ENCODE peak calls at places on chromosome 14, in six cellular contexts. One of them, this sample, is unnamed.

GRCh38 chr14:91456283-91456682 is 38.7 kb upstream of the CCDC88C start:
- DNase-seq in H9: no peak
- DNase-seq in thoracic aorta: no peak
- DNase-seq in dorsolateral prefrontal cortex: no peak
- DNase-seq in uterus: no peak
- DNase-seq in GM13977: no peak
- DNase-seq in this sample: no peak

GRCh38 chr14:81565441-81566290 is 32.0 kb upstream of the SEL1L start:
- DNase-seq in H9: no peak
- DNase-seq in thoracic aorta: no peak
- DNase-seq in dorsolateral prefrontal cortex: no peak
- DNase-seq in uterus: no peak
- DNase-seq in GM13977: peak
- DNase-seq in this sample: peak

GRCh38 chr14:46051801-46052200 is 599.8 kb downstream of the RPL10L start:
- DNase-seq in H9: no peak
- DNase-seq in thoracic aorta: no peak
- DNase-seq in dorsolateral prefrontal cortex: no peak
- DNase-seq in uterus: no peak
- DNase-seq in GM13977: no peak
- DNase-seq in this sample: no peak

GRCh38 chr14:89144642-89145041 is 272.4 kb downstream of the FOXN3 start:
- DNase-seq in H9: no peak
- DNase-seq in thoracic aorta: no peak
- DNase-seq in dorsolateral prefrontal cortex: no peak
- DNase-seq in uterus: no peak
- DNase-seq in GM13977: no peak
- DNase-seq in this sample: no peak

GRCh38 chr14:98947911-98948595 is 323.9 kb downstream of the BCL11B start:
- DNase-seq in H9: no peak
- DNase-seq in thoracic aorta: no peak
- DNase-seq in dorsolateral prefrontal cortex: no peak
- DNase-seq in uterus: no peak
- DNase-seq in GM13977: no peak
- DNase-seq in this sample: no peak

GRCh38 chr14:97878727-97879126 is 1081.5 kb downstream of the VRK1 start:
- DNase-seq in H9: no peak
- DNase-seq in thoracic aorta: no peak
- DNase-seq in dorsolateral prefrontal cortex: no peak
- DNase-seq in uterus: peak
- DNase-seq in GM13977: no peak
- DNase-seq in this sample: no peak

GRCh38 chr14:51155331-51155730 is 60.4 kb upstream of the TRIM9 start:
- DNase-seq in H9: no peak
- DNase-seq in thoracic aorta: no peak
- DNase-seq in dorsolateral prefrontal cortex: no peak
- DNase-seq in uterus: no peak
- DNase-seq in GM13977: no peak
- DNase-seq in this sample: no peak

GRCh38 chr14:105395538-105395854 is 2.8 kb upstream of the TEX22 start:
- DNase-seq in H9: no peak
- DNase-seq in thoracic aorta: no peak
- DNase-seq in dorsolateral prefrontal cortex: no peak
- DNase-seq in uterus: no peak
- DNase-seq in GM13977: no peak
- DNase-seq in this sample: no peak

GRCh38 chr14:91380610-91381371 is 36.8 kb downstream of the CCDC88C start:
- DNase-seq in H9: no peak
- DNase-seq in thoracic aorta: no peak
- DNase-seq in dorsolateral prefrontal cortex: no peak
- DNase-seq in uterus: peak
- DNase-seq in GM13977: no peak
- DNase-seq in this sample: no peak

GRCh38 chr14:24857277-24857676 is 192.7 kb downstream of the STXBP6 start:
- DNase-seq in H9: no peak
- DNase-seq in thoracic aorta: no peak
- DNase-seq in dorsolateral prefrontal cortex: no peak
- DNase-seq in uterus: no peak
- DNase-seq in GM13977: no peak
- DNase-seq in this sample: no peak

GRCh38 chr14:56733396-56733795 is 76.9 kb downstream of the OTX2 start:
- DNase-seq in H9: peak
- DNase-seq in thoracic aorta: no peak
- DNase-seq in dorsolateral prefrontal cortex: no peak
- DNase-seq in uterus: no peak
- DNase-seq in GM13977: no peak
- DNase-seq in this sample: no peak

GRCh38 chr14:83164591-83164990 is 1630.9 kb upstream of the SEL1L start:
- DNase-seq in H9: no peak
- DNase-seq in thoracic aorta: no peak
- DNase-seq in dorsolateral prefrontal cortex: no peak
- DNase-seq in uterus: no peak
- DNase-seq in GM13977: no peak
- DNase-seq in this sample: no peak

GRCh38 chr14:104554608-104555401 is 24.8 kb upstream of the C14orf180 start:
- DNase-seq in H9: no peak
- DNase-seq in thoracic aorta: no peak
- DNase-seq in dorsolateral prefrontal cortex: no peak
- DNase-seq in uterus: no peak
- DNase-seq in GM13977: no peak
- DNase-seq in this sample: no peak

GRCh38 chr14:105092912-105093425 is 27.7 kb upstream of the GPR132 start:
- DNase-seq in H9: peak
- DNase-seq in thoracic aorta: no peak
- DNase-seq in dorsolateral prefrontal cortex: peak
- DNase-seq in uterus: peak
- DNase-seq in GM13977: peak
- DNase-seq in this sample: peak

GRCh38 chr14:65502676-65503124 is 90.2 kb downstream of the FUT8 start:
- DNase-seq in H9: no peak
- DNase-seq in thoracic aorta: no peak
- DNase-seq in dorsolateral prefrontal cortex: no peak
- DNase-seq in uterus: no peak
- DNase-seq in GM13977: no peak
- DNase-seq in this sample: peak

GRCh38 chr14:32657081-32657480 is 281.6 kb upstream of the NPAS3 start:
- DNase-seq in H9: no peak
- DNase-seq in thoracic aorta: peak
- DNase-seq in dorsolateral prefrontal cortex: peak
- DNase-seq in uterus: no peak
- DNase-seq in GM13977: no peak
- DNase-seq in this sample: peak

GRCh38 chr14:32724864-32725550 is 213.7 kb upstream of the NPAS3 start:
- DNase-seq in H9: no peak
- DNase-seq in thoracic aorta: no peak
- DNase-seq in dorsolateral prefrontal cortex: no peak
- DNase-seq in uterus: no peak
- DNase-seq in GM13977: no peak
- DNase-seq in this sample: no peak

GRCh38 chr14:60867503-60868172 is 113.2 kb downstream of the TRMT5 start:
- DNase-seq in H9: no peak
- DNase-seq in thoracic aorta: no peak
- DNase-seq in dorsolateral prefrontal cortex: no peak
- DNase-seq in uterus: no peak
- DNase-seq in GM13977: no peak
- DNase-seq in this sample: no peak

GRCh38 chr14:59582161-59582560 is 5.5 kb upstream of the CCDC175 start:
- DNase-seq in H9: no peak
- DNase-seq in thoracic aorta: no peak
- DNase-seq in dorsolateral prefrontal cortex: peak
- DNase-seq in uterus: no peak
- DNase-seq in GM13977: no peak
- DNase-seq in this sample: no peak

GRCh38 chr14:75025082-75025481 is 22.4 kb downstream of the EIF2B2 start:
- DNase-seq in H9: no peak
- DNase-seq in thoracic aorta: no peak
- DNase-seq in dorsolateral prefrontal cortex: no peak
- DNase-seq in uterus: no peak
- DNase-seq in GM13977: no peak
- DNase-seq in this sample: no peak

GRCh38 chr14:36647827-36648753 is 13.6 kb upstream of the PAX9 start:
- DNase-seq in H9: peak
- DNase-seq in thoracic aorta: no peak
- DNase-seq in dorsolateral prefrontal cortex: no peak
- DNase-seq in uterus: no peak
- DNase-seq in GM13977: peak
- DNase-seq in this sample: no peak

GRCh38 chr14:87430810-87431209 is 562.2 kb downstream of the GALC start:
- DNase-seq in H9: no peak
- DNase-seq in thoracic aorta: no peak
- DNase-seq in dorsolateral prefrontal cortex: no peak
- DNase-seq in uterus: no peak
- DNase-seq in GM13977: no peak
- DNase-seq in this sample: no peak

GRCh38 chr14:71594828-71595227 is 337.4 kb upstream of the RGS6 start:
- DNase-seq in H9: no peak
- DNase-seq in thoracic aorta: no peak
- DNase-seq in dorsolateral prefrontal cortex: no peak
- DNase-seq in uterus: no peak
- DNase-seq in GM13977: no peak
- DNase-seq in this sample: no peak

GRCh38 chr14:54935100-54935499 is 32.5 kb upstream of the GCH1 start:
- DNase-seq in H9: no peak
- DNase-seq in thoracic aorta: no peak
- DNase-seq in dorsolateral prefrontal cortex: no peak
- DNase-seq in uterus: no peak
- DNase-seq in GM13977: no peak
- DNase-seq in this sample: no peak

GRCh38 chr14:54931598-54932340 is 29.1 kb upstream of the GCH1 start:
- DNase-seq in H9: no peak
- DNase-seq in thoracic aorta: no peak
- DNase-seq in dorsolateral prefrontal cortex: no peak
- DNase-seq in uterus: no peak
- DNase-seq in GM13977: no peak
- DNase-seq in this sample: no peak

GRCh38 chr14:54933006-54933405 is 30.4 kb upstream of the GCH1 start:
- DNase-seq in H9: no peak
- DNase-seq in thoracic aorta: no peak
- DNase-seq in dorsolateral prefrontal cortex: no peak
- DNase-seq in uterus: no peak
- DNase-seq in GM13977: no peak
- DNase-seq in this sample: no peak

GRCh38 chr14:54935958-54936357 is 33.3 kb upstream of the GCH1 start:
- DNase-seq in H9: no peak
- DNase-seq in thoracic aorta: no peak
- DNase-seq in dorsolateral prefrontal cortex: no peak
- DNase-seq in uterus: no peak
- DNase-seq in GM13977: no peak
- DNase-seq in this sample: no peak
- TF ChIP-seq CTCF in H9: no peak
- TF ChIP-seq CTCF in thoracic aorta: no peak
- TF ChIP-seq CTCF in dorsolateral prefrontal cortex: no peak
- TF ChIP-seq CTCF in uterus: no peak
- TF ChIP-seq CTCF in GM13977: no peak
- TF ChIP-seq CTCF in this sample: no peak

DNA sequence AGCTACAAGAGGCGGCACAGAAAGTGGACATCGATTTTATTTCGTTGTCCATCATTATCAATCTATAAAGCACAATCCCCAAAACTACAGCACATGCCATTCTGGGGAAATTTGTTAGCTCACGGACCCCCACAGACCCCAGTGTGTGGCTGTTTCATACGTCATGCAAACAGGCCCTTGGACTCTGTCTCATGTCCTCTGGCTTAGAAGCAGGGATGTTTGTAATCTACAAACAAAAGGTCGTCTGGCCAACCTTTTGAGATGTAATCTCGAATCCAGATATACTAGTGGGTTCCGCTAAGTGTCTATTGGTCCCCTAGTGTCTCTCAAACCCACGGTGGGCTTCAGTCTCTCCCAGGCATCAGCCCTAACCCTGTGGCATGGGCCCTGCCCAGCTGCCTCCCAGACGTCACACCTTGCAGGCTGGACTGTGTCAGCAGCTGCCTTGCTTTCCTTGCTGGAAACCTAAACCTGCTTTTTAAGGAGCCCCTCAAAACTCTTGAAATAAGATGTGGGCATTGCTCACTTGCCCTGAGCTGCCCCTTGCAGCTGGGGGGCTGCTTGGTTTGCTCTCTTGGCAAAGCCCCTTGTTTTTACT is 220.8 kb downstream of the ZFP36L1 start:
- DNase-seq in H9: no peak
- DNase-seq in thoracic aorta: no peak
- DNase-seq in dorsolateral prefrontal cortex: no peak
- DNase-seq in uterus: no peak
- DNase-seq in GM13977: no peak
- DNase-seq in this sample: no peak
- TF ChIP-seq CTCF in H9: no peak
- TF ChIP-seq CTCF in thoracic aorta: no peak
- TF ChIP-seq CTCF in dorsolateral prefrontal cortex: no peak
- TF ChIP-seq CTCF in uterus: no peak
- TF ChIP-seq CTCF in GM13977: no peak
- TF ChIP-seq CTCF in this sample: no peak

DNA sequence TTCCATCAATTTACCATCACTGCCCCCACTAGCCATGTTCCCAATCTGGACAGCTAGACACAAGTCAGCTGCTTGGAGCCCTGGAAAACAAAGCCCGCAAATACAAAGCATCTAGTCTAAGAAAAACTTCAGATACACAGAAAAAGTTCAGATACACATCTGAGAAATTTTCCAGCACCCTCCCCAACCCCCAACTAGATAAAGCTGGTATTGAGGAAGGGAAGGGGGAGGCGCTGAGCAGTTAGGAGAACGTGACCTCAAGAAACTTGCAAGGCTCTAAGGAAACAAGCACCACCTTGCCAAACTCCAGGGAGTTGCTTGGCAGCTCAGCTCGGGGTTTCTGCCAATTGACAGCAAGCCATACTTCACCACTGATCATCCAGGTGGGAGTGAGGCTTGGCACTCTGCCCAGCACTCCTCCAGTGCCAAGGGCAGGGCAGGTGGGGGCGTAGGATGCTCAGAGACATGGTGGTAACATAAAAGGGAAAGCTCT is 5.1 kb upstream of the CNIH1 start:
- DNase-seq in H9: no peak
- DNase-seq in thoracic aorta: no peak
- DNase-seq in dorsolateral prefrontal cortex: peak
- DNase-seq in uterus: peak
- DNase-seq in GM13977: no peak
- DNase-seq in this sample: no peak
- TF ChIP-seq CTCF in H9: no peak
- TF ChIP-seq CTCF in thoracic aorta: no peak
- TF ChIP-seq CTCF in dorsolateral prefrontal cortex: no peak
- TF ChIP-seq CTCF in uterus: no peak
- TF ChIP-seq CTCF in GM13977: no peak
- TF ChIP-seq CTCF in this sample: no peak

DNA sequence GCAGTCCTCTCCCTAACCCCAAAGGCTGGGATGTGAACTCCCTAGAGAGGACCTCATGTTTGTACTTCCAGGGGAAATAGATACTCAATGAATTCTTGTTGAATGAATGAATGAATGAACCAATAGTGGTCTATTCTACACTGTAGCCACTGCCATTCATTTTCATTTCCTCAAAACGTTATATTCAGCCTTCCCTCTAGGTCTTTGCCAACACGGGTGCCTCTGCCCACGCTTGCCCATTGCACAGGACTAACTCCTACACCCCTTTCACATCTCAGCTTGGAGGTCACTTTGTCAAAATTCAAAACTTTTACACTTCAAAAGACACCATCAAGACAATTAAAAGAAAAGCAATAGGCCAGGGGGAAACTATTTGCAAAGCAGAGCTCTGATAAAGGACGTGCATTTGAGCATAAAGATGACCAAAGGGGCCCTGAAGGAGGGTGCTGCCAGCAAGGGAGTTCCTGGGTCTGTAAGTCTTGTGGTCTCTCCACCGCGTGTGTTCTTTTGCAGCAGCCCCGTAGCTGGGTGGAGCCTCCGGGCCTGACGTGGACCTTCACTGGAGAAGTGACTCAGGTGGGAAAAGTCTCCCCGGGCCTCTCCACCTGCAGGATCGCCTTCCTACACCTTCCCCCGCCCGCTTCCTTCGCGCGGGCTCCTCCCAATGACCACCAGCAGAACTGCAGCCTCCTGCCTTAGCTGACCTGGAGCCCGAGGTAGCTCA is 31.5 kb downstream of the TMEM63C start:
- DNase-seq in H9: peak
- DNase-seq in thoracic aorta: no peak
- DNase-seq in dorsolateral prefrontal cortex: peak
- DNase-seq in uterus: no peak
- DNase-seq in GM13977: peak
- DNase-seq in this sample: peak
- TF ChIP-seq CTCF in H9: peak
- TF ChIP-seq CTCF in thoracic aorta: no peak
- TF ChIP-seq CTCF in dorsolateral prefrontal cortex: peak
- TF ChIP-seq CTCF in uterus: no peak
- TF ChIP-seq CTCF in GM13977: peak
- TF ChIP-seq CTCF in this sample: peak